ENCODE peak calls at places on chromosomes 16 and 17, in five cellular contexts. I is RPMI7951, R is lower leg skin, N is cardiac fibroblast, Z is G401. O is an unnamed sample.

GRCh38 chr17:20096430-20096829 is 87.3 kb downstream of the SPECC1 start:
- DNase-seq in Z (no peak), R (no peak), N (no peak), I (no peak), O (no peak)

GRCh38 chr17:78132086-78132676 is 1.6 kb downstream of the TMC8 start:
- DNase-seq in R (no peak), Z (no peak), I (no peak), N (no peak), O (no peak)

GRCh38 chr17:9402590-9403199 is 172.9 kb downstream of the STX8 start:
- DNase-seq in N (peak), Z (peak), I (peak), R (no peak), O (peak)

GRCh38 chr16:12494716-12495115 is 309.0 kb downstream of the CPPED1 start:
- DNase-seq in I (no peak), N (no peak), R (no peak), Z (no peak), O (no peak)

GRCh38 chr16:56303880-56304279 is 112.6 kb downstream of the GNAO1 start:
- DNase-seq in N (no peak), Z (no peak), R (no peak), I (no peak), O (no peak)

GRCh38 chr16:61792194-61792904 is 243.9 kb downstream of the CDH8 start:
- DNase-seq in I (peak), N (peak), R (no peak), Z (no peak), O (peak)

GRCh38 chr16:81836279-81837054 is 57.4 kb downstream of the PLCG2 start:
- DNase-seq in N (no peak), Z (no peak), R (no peak), I (no peak), O (no peak)

GRCh38 chr16:12145918-12146317 is 169.4 kb downstream of the SNX29 start:
- DNase-seq in Z (no peak), N (no peak), R (no peak), I (no peak), O (no peak)

GRCh38 chr16:22007509-22008214 is at the start of gene MOSMO:
- DNase-seq in I (peak), N (peak), R (peak), Z (peak), O (peak)

GRCh38 chr16:27245276-27246231 is 23.0 kb downstream of the NSMCE1 start:
- DNase-seq in I (peak), N (peak), R (peak), Z (peak), O (peak)

GRCh38 chr17:53516643-53517042 is 306.1 kb upstream of the KIF2B start:
- DNase-seq in I (peak), Z (no peak), N (peak), R (no peak), O (no peak)

GRCh38 chr17:16814439-16814838 is 124.4 kb downstream of the CCDC144A start:
- DNase-seq in Z (no peak), R (no peak), N (no peak), I (no peak), O (no peak)

GRCh38 chr17:28985950-28986713 is 19.7 kb downstream of the SEZ6 start:
- DNase-seq in I (no peak), N (no peak), Z (no peak), R (no peak), O (no peak)

GRCh38 chr16:31177136-31177535 is 2.8 kb upstream of the FUS start:
- DNase-seq in N (peak), I (peak), Z (no peak), R (no peak), O (peak)

GRCh38 chr16:23635958-23636357 is 5.2 kb downstream of the PALB2 start:
- DNase-seq in R (no peak), I (no peak), N (no peak), Z (no peak), O (no peak)

GRCh38 chr17:2081564-2081963 is 26.7 kb downstream of the HIC1 start:
- DNase-seq in N (peak), I (peak), Z (no peak), R (no peak), O (peak)

GRCh38 chr16:87680272-87680644 is 78.0 kb downstream of the JPH3 start:
- DNase-seq in N (no peak), R (no peak), I (no peak), Z (no peak), O (no peak)

GRCh38 chr17:9268546-9268945 is 247.2 kb downstream of the NTN1 start:
- DNase-seq in I (no peak), R (no peak), N (no peak), Z (no peak), O (no peak)

GRCh38 chr17:9802701-9803100 is 11.3 kb upstream of the DHRS7C start:
- DNase-seq in N (no peak), R (no peak), I (no peak), Z (no peak), O (no peak)

GRCh38 chr16:56824335-56824734 is 40.7 kb upstream of the SLC12A3 start:
- DNase-seq in Z (no peak), R (no peak), N (peak), I (peak), O (no peak)

GRCh38 chr17:44557653-44558285 is 485 bp downstream of the FZD2 start:
- DNase-seq in N (peak), R (no peak), I (peak), Z (no peak), O (peak)

GRCh38 chr16:50204426-50205108 is 51.5 kb downstream of the TENT4B start:
- DNase-seq in I (peak), Z (no peak), R (no peak), N (no peak), O (peak)

GRCh38 chr17:17693253-17693954 is 12.1 kb downstream of the RAI1 start:
- DNase-seq in N (no peak), Z (peak), I (peak), R (no peak), O (no peak)

GRCh38 chr17:76775021-76775420 is 37.1 kb downstream of the MFSD11 start:
- DNase-seq in R (no peak), Z (no peak), I (no peak), N (no peak), O (no peak)

GRCh38 chr16:86768231-86768791 is 190.0 kb downstream of the FOXL1 start:
- DNase-seq in I (peak), Z (no peak), R (no peak), N (no peak), O (no peak)

O was measured in HFFc6.